ENCODE peak calls at places on chromosomes 6 and 20, in four cellular contexts. I is K562, O is HL-60, F is GM12878. T is an unnamed sample.
A peak's percentile ranks its signal among the peaks of the same experiment; 100 is the strongest.

GRCh38 chr6:35090734-35091133 is 50.4 kb downstream of the TCP11 start:
- DNase-seq in I (no peak), O (no peak), F (no peak), T (no peak)

GRCh38 chr20:24993337-24994185 is 1.0 kb upstream of the APMAP start:
- DNase-seq in I (no peak), O (no peak), F (no peak), T (no peak)

GRCh38 chr20:63696311-63696627 is 183 bp upstream of the TNFRSF6B start:
- DNase-seq in I (no peak), O (no peak), F (no peak), T (peak; percentile 54)

GRCh38 chr6:101294051-101294638 is 99.4 kb upstream of the GRIK2 start:
- DNase-seq in I (no peak), O (no peak), F (no peak), T (no peak)

GRCh38 chr20:14189794-14190402 is 147.5 kb downstream of the FLRT3 start:
- DNase-seq in I (no peak), O (no peak), F (no peak), T (no peak)

GRCh38 chr6:27406085-27406484 is 17.5 kb downstream of the ZNF391 start:
- DNase-seq in I (no peak), O (no peak), F (no peak), T (no peak)

GRCh38 chr6:136582702-136583471 is 32.7 kb upstream of the MAP7 start:
- DNase-seq in I (no peak), O (peak; percentile 41), F (no peak), T (no peak)

GRCh38 chr20:19100975-19101374 is 111.5 kb upstream of the SLC24A3 start:
- DNase-seq in I (no peak), O (no peak), F (no peak), T (no peak)

GRCh38 chr6:116385462-116385807 is 14.7 kb downstream of the DSE start:
- DNase-seq in I (no peak), O (no peak), F (no peak), T (no peak)

GRCh38 chr6:73508776-73509175 is 12.1 kb downstream of the EEF1A1 start:
- DNase-seq in I (no peak), O (no peak), F (no peak), T (no peak)

GRCh38 chr6:31725502-31726350 is 2.6 kb downstream of the MPIG6B start:
- DNase-seq in I (peak; percentile 78), O (no peak), F (no peak), T (no peak)

GRCh38 chr6:128208851-128209580 is 308.2 kb upstream of the THEMIS start:
- DNase-seq in I (no peak), O (no peak), F (no peak), T (no peak)

GRCh38 chr6:5531853-5532375 is 270.6 kb downstream of the FARS2 start:
- DNase-seq in I (no peak), O (no peak), F (no peak), T (no peak)

GRCh38 chr20:47274449-47275108 is 81.9 kb downstream of the ZMYND8 start:
- DNase-seq in I (peak; percentile 40), O (no peak), F (peak; percentile 87), T (peak; percentile 60)

GRCh38 chr20:32019156-32019510 is 8.9 kb downstream of the CCM2L start:
- DNase-seq in I (peak; percentile 16), O (no peak), F (no peak), T (no peak)

GRCh38 chr6:163438940-163439335 is 24.4 kb downstream of the QKI start:
- DNase-seq in I (peak; percentile 75), O (no peak), F (no peak), T (no peak)

GRCh38 chr6:167207527-167207926 is 49.7 kb upstream of the GPR31 start:
- DNase-seq in I (no peak), O (no peak), F (no peak), T (no peak)

GRCh38 chr6:151044465-151045441 is 179.3 kb downstream of the MTHFD1L start:
- DNase-seq in I (no peak), O (no peak), F (no peak), T (peak; percentile 19)

GRCh38 chr6:44146685-44147084 is 11.9 kb upstream of the CAPN11 start:
- DNase-seq in I (no peak), O (no peak), F (no peak), T (no peak)

GRCh38 chr6:14707971-14708465 is 537.9 kb upstream of the JARID2 start:
- DNase-seq in I (no peak), O (no peak), F (no peak), T (no peak)

GRCh38 chr6:152206072-152206818 is 398.8 kb downstream of the ESR1 start:
- DNase-seq in I (peak; percentile 57), O (no peak), F (no peak), T (no peak)

GRCh38 chr6:68108243-68108835 is 526.7 kb upstream of the ADGRB3 start:
- DNase-seq in I (peak; percentile 43), O (no peak), F (no peak), T (no peak)

GRCh38 chr6:148470606-148471299 is 128.1 kb downstream of the SASH1 start:
- DNase-seq in I (no peak), O (no peak), F (no peak), T (no peak)

GRCh38 chr6:100078509-100078908 is 84.5 kb upstream of the MCHR2 start:
- DNase-seq in I (peak; percentile 17), O (no peak), F (no peak), T (no peak)

GRCh38 chr6:18047406-18047805 is 60.0 kb upstream of the KIF13A start:
- DNase-seq in I (no peak), O (no peak), F (no peak), T (no peak)

GRCh38 chr20:23625236-23625964 is 12.4 kb downstream of the CST3 start:
- DNase-seq in I (no peak), O (no peak), F (no peak), T (no peak)

GRCh38 chr20:39631557-39631956 is 669.4 kb downstream of the DHX35 start:
- DNase-seq in I (no peak), O (no peak), F (no peak), T (no peak)

GRCh38 chr6:18122128-18123093 is at the start of gene NHLRC1:
- DNase-seq in I (no peak), O (peak; percentile 43), F (peak; percentile 13), T (peak; percentile 79)

GRCh38 chr6:52423971-52424381 is 3.8 kb downstream of the EFHC1 start:
- DNase-seq in I (no peak), O (no peak), F (no peak), T (no peak)

GRCh38 chr6:106290954-106291353 is 34.6 kb downstream of the ATG5 start:
- DNase-seq in I (no peak), O (peak; percentile 24), F (no peak), T (no peak)

GRCh38 chr20:24382775-24383174 is 86.7 kb upstream of the SYNDIG1 start:
- DNase-seq in I (no peak), O (no peak), F (no peak), T (no peak)

GRCh38 chr20:3367125-3367524 is 40.3 kb downstream of the DNAAF9 start:
- DNase-seq in I (no peak), O (no peak), F (no peak), T (no peak)
- TF ChIP-seq POLR2AphosphoS5 in I (no peak), O (no peak), F (no peak), T (no peak)

DNA sequence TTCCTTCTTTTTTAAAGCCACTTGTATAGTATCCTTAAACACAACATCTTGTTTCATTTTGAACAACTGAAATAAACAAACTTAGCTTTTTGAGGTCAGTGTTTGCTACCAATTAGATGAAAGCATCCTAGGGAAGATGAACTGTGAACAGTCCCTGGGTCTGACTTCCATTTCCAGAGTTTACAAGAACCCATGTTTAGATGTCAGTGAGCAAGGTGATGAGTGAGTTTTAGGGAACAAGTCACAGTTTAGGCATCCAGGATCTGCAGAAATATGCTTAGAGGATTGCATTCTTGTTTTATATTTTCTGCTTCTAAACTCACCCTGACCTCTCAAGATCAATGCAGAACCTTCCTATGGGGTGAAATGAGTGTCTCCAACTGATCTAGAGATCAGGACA is 3.0 kb downstream of the ZC2HC1B start:
- DNase-seq in I (no peak), O (no peak), F (no peak), T (no peak)
- TF ChIP-seq SPI1 in I (no peak), O (no peak), F (no peak), T (no peak)

GRCh38 chr20:50165687-50166554 is 12.4 kb upstream of the PEDS1 start:
- DNase-seq in I (peak; percentile 99), O (peak; percentile 94), F (peak; percentile 82), T (peak; percentile 79)
- TF ChIP-seq POLR2AphosphoS5 in I (peak; percentile 87), O (peak; percentile 80), F (peak; percentile 76), T (peak; percentile 52)

DNA sequence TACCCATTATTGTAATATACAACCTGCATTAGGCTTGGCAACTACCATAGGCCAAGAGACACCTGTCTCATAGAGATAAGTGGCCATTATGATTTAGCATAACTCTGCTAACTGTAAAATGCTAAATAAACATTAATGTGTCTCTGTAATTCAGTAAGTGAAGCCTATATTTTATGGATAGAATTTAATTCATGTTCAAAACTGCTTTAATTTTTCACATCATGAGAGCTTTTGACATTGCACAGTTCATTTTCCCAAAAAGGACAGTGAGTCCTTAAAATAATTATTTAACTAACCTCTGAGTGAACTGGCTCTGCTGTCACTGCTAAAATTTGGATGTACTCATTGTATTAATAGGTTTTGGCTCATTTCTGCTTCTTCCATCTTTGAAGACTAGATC is 41.4 kb upstream of the TMX4 start:
- DNase-seq in I (no peak), O (no peak), F (no peak), T (no peak)
- TF ChIP-seq SPI1 in I (no peak), O (no peak), F (no peak), T (no peak)

GRCh38 chr20:41716911-41717310 is 98.7 kb upstream of the CHD6 start:
- DNase-seq in I (no peak), O (no peak), F (no peak), T (no peak)
- TF ChIP-seq POLR2AphosphoS5 in I (no peak), O (no peak), F (no peak), T (no peak)